ENCODE peak calls at places on chromosomes 3 and 15, in five cellular contexts. Y is body of pancreas, M is sigmoid colon, L is GM23248, D is left ventricle myocardium inferior. K is an unnamed sample. For H3K36me3, H3K9me3 and H3K4me1, the result is how much of the 10 kb centered on the place peaks cover.

GRCh38 chr3:79005084-79005483 is 762.7 kb downstream of the ROBO1 start:
- DNase-seq in Y (no peak), M (no peak), L (peak), D (no peak), K (no peak)

GRCh38 chr15:52681441-52681840 is 2.3 kb upstream of the ATOSA start:
- DNase-seq in Y (no peak), M (no peak), L (no peak), D (no peak), K (no peak)

GRCh38 chr3:99413504-99413903 is 224.9 kb upstream of the COL8A1 start:
- DNase-seq in Y (no peak), M (no peak), L (peak), D (no peak), K (no peak)

GRCh38 chr3:48990636-48991421 is 788 bp downstream of the P4HTM start:
- DNase-seq in Y (peak), M (no peak), L (peak), D (no peak), K (no peak)

GRCh38 chr15:31254431-31255175 is 72.0 kb upstream of the KLF13 start:
- DNase-seq in Y (no peak), M (no peak), L (peak), D (no peak), K (no peak)

GRCh38 chr3:81554348-81554747 is 207.1 kb downstream of the GBE1 start:
- DNase-seq in Y (no peak), M (no peak), L (peak), D (no peak), K (no peak)

GRCh38 chr3:133962879-133963278 is 66.8 kb downstream of the SLCO2A1 start:
- DNase-seq in Y (no peak), M (no peak), L (peak), D (no peak), K (no peak)

GRCh38 chr3:14425574-14426304 is 23.3 kb downstream of the SLC6A6 start:
- DNase-seq in Y (no peak), M (no peak), L (no peak), D (no peak), K (no peak)

GRCh38 chr15:29978411-29979382 is 104.1 kb upstream of the GOLGA8J start:
- DNase-seq in Y (no peak), M (no peak), L (peak), D (no peak), K (no peak)

GRCh38 chr15:90064931-90065681 is 37.2 kb downstream of the IDH2 start:
- DNase-seq in Y (no peak), M (no peak), L (no peak), D (peak), K (no peak)

GRCh38 chr15:70714575-70714974 is 48.8 kb downstream of the UACA start:
- DNase-seq in Y (no peak), M (no peak), L (peak), D (no peak), K (no peak)

GRCh38 chr3:155064920-155065319 is 15.2 kb upstream of the MME start:
- DNase-seq in Y (no peak), M (no peak), L (peak), D (no peak), K (no peak)

GRCh38 chr3:141055136-141055535 is 4.0 kb downstream of the SPSB4 start:
- DNase-seq in Y (no peak), M (no peak), L (no peak), D (no peak), K (no peak)

DNA sequence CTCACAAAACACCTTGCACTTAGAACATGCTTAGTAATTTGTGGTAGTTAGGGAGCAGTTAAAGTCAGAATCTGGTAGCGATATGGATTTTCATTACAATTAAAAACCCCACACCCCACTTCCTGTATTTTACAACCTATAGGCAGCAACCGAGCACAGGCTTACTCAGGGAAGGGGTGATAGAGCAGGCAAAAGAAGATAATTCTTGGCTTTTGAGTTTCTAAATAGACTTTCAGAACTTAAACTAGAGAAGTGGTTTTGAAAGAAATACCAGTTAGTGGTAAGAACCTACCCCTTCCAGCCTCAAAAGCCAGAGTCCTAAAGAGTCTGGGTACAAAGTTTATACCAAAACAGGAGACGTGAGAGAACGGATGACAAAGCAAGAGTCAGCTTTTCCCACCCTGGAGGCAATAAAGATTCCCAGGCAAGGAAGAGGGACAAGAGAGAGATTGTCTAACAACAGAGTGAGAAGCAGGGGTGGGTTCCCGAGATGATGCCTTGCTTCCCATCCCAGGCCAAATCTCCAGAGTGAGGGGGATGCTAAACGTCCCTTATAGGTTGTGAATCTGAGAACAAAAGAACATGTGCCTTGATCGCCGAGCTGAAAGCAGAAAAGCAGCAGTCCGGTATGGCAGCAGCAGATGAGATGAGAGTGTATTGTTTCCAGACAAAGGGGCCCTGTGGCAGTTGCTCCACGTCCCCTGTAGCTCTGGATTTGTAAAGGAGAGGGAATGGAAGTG is 36.9 kb downstream of the KLHL6 start:
- DNase-seq in Y (no peak), M (no peak), L (peak), D (no peak), K (no peak)
- H3K36me3 ChIP-seq in Y (under half), M (under half), L (under half), D (under half), K (under half)

GRCh38 chr15:25058080-25058785 is 103.4 kb downstream of the SNRPN start:
- DNase-seq in Y (no peak), M (no peak), L (no peak), D (no peak), K (peak)

GRCh38 chr15:25055356-25056068 is 100.7 kb downstream of the SNRPN start:
- DNase-seq in Y (no peak), M (no peak), L (no peak), D (no peak), K (peak)

GRCh38 chr15:25057574-25057973 is 102.8 kb downstream of the SNRPN start:
- DNase-seq in Y (no peak), M (no peak), L (no peak), D (no peak), K (no peak)

GRCh38 chr15:25054943-25055342 is 100.2 kb downstream of the SNRPN start:
- DNase-seq in Y (no peak), M (no peak), L (no peak), D (no peak), K (no peak)

GRCh38 chr15:25056484-25057429 is 102.0 kb downstream of the SNRPN start:
- DNase-seq in Y (no peak), M (no peak), L (no peak), D (no peak), K (peak)
- H3K9me3 ChIP-seq in Y (under half), M (half or more), L (under half), D (half or more), K (half or more)

GRCh38 chr3:126493051-126493450 is 17.4 kb upstream of the ZXDC start:
- DNase-seq in Y (no peak), M (no peak), L (no peak), D (no peak), K (no peak)

GRCh38 chr3:126495786-126496185 is 20.1 kb upstream of the ZXDC start:
- DNase-seq in Y (no peak), M (no peak), L (no peak), D (no peak), K (no peak)

GRCh38 chr3:126494831-126495230 is 19.1 kb upstream of the ZXDC start:
- DNase-seq in Y (no peak), M (no peak), L (no peak), D (no peak), K (no peak)

GRCh38 chr3:126494204-126494603 is 18.5 kb upstream of the ZXDC start:
- DNase-seq in Y (no peak), M (no peak), L (peak), D (no peak), K (no peak)

GRCh38 chr3:126493731-126494130 is 18.0 kb upstream of the ZXDC start:
- DNase-seq in Y (no peak), M (no peak), L (peak), D (no peak), K (no peak)
- H3K4me1 ChIP-seq in Y (under half), M (under half), L (under half), D (under half), K (under half)

GRCh38 chr15:87219650-87220615 is 1036.6 kb downstream of the NTRK3 start:
- DNase-seq in Y (no peak), M (no peak), L (no peak), D (no peak), K (no peak)

GRCh38 chr15:87212041-87212440 is 1044.5 kb downstream of the NTRK3 start:
- DNase-seq in Y (no peak), M (no peak), L (no peak), D (no peak), K (no peak)

GRCh38 chr15:87213646-87214045 is 1042.9 kb downstream of the NTRK3 start:
- DNase-seq in Y (no peak), M (no peak), L (no peak), D (no peak), K (no peak)

GRCh38 chr15:87211547-87211946 is 1045.0 kb downstream of the NTRK3 start:
- DNase-seq in Y (no peak), M (no peak), L (no peak), D (no peak), K (no peak)

DNA sequence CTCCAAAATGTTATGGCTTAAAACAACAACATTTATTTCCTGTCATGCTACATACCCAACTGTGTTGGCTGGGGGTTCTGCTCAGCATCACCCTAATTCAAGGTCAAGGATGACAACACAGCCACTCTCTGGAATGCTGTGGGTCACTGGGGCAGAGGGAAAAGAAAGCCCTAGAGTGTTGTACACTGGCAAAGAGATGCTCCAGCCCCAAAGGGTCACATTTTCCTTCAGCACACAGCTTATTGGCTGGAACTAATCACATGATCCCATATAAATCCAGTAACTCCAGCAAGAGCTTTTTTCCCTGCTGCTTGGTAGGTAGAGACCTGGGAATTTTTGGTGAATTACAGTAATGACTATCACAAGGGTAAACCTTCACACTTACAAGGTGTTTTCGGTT is 1041.4 kb downstream of the NTRK3 start:
- DNase-seq in Y (no peak), M (no peak), L (no peak), D (no peak), K (no peak)
- H3K36me3 ChIP-seq in Y (under half), M (under half), L (under half), D (under half), K (under half)

DNA sequence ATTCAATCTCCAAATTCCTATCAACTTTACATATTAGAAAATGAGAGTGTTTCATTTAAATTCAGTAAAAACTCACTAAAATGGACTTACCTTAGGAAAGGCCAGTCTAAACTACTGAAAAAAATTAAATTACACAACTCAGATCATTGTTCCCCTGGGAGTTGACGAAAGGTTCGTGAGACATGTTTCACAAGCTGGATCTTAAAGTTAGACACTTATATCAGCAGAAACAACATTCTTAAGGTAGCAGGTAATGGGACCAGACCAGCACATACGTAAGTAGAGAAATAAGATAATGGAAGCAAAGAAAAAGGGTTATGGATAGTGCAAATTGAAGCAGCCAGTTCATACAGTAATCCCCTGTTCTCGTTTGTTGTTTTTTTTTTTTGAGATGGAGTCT is 8.9 kb downstream of the RFX7 start:
- DNase-seq in Y (no peak), M (no peak), L (no peak), D (no peak), K (no peak)
- H3K9me3 ChIP-seq in Y (under half), M (under half), L (under half), D (under half), K (under half)

GRCh38 chr15:58518626-58519025 is 86.8 kb downstream of the LIPC start:
- DNase-seq in Y (no peak), M (no peak), L (no peak), D (no peak), K (no peak)
- H3K4me1 ChIP-seq in Y (under half), M (under half), L (under half), D (under half), K (under half)

DNA sequence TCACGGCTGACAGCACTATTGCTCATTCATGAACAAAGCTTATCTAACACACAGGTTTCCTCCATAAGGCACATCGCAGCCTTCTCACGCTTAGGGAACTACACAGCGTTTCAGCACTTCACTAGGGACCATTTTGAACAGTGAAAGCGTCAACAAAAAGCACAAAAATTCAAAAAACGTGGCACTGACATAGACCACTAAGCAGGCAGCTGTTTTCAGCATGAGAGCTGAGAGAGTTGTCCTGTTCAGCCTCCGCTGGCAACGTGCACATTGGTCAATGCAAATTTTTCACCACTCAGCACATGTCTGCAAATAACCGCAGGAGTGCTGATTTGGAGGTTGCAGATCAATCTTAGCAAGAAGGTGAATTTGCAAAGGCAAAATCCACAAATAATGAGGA is 109.2 kb downstream of the LRRK1 start:
- DNase-seq in Y (no peak), M (no peak), L (no peak), D (no peak), K (no peak)
- H3K36me3 ChIP-seq in Y (under half), M (half or more), L (under half), D (under half), K (under half)

GRCh38 chr3:44729384-44729910 is at the start of gene ZNF501:
- DNase-seq in Y (peak), M (peak), L (peak), D (peak), K (peak)
- H3K9me3 ChIP-seq in Y (under half), M (under half), L (under half), D (half or more), K (half or more)